ENCODE peak calls at places on chromosomes 6 and 20, in nine cellular contexts. One of them, this sample, is unnamed.

GRCh38 chr6:97440590-97441176 is 157.7 kb upstream of the MMS22L start:
- DNase-seq in GM04504: peak; percentile 5
- DNase-seq in stimulated activated CD4-positive, alpha-beta T cell treated with anti-CD3 and anti-CD28 coated beads, Interleukin-12 subunit alpha, Interleukin-12 subunit beta, amount 100 ng/mL, for 48 hours: no peak
- DNase-seq in GM13977: no peak
- DNase-seq in HFF-Myc: no peak
- DNase-seq in stimulated activated CD8-positive, alpha-beta memory T cell treated with anti-CD3 and anti-CD28 coated beads, Interleukin-4, amount 100 ng/mL, for 24 hours: no peak
- DNase-seq in OCI-M1: peak; percentile 78
- DNase-seq in mesenchymal stem cell: peak; percentile 16
- DNase-seq in body of pancreas: peak; percentile 5
- DNase-seq in this sample: no peak

GRCh38 chr6:125952764-125953501 is 3.6 kb upstream of the HINT3 start:
- DNase-seq in GM04504: no peak
- DNase-seq in stimulated activated CD4-positive, alpha-beta T cell treated with anti-CD3 and anti-CD28 coated beads, Interleukin-12 subunit alpha, Interleukin-12 subunit beta, amount 100 ng/mL, for 48 hours: no peak
- DNase-seq in GM13977: peak; percentile 19
- DNase-seq in HFF-Myc: no peak
- DNase-seq in stimulated activated CD8-positive, alpha-beta memory T cell treated with anti-CD3 and anti-CD28 coated beads, Interleukin-4, amount 100 ng/mL, for 24 hours: no peak
- DNase-seq in OCI-M1: peak; percentile 62
- DNase-seq in mesenchymal stem cell: peak; percentile 80
- DNase-seq in body of pancreas: peak; percentile 42
- DNase-seq in this sample: no peak

GRCh38 chr6:11262231-11262630 is 29.8 kb upstream of the NEDD9 start:
- DNase-seq in GM04504: no peak
- DNase-seq in stimulated activated CD4-positive, alpha-beta T cell treated with anti-CD3 and anti-CD28 coated beads, Interleukin-12 subunit alpha, Interleukin-12 subunit beta, amount 100 ng/mL, for 48 hours: no peak
- DNase-seq in GM13977: no peak
- DNase-seq in HFF-Myc: no peak
- DNase-seq in stimulated activated CD8-positive, alpha-beta memory T cell treated with anti-CD3 and anti-CD28 coated beads, Interleukin-4, amount 100 ng/mL, for 24 hours: no peak
- DNase-seq in OCI-M1: no peak
- DNase-seq in mesenchymal stem cell: no peak
- DNase-seq in body of pancreas: no peak
- DNase-seq in this sample: no peak

GRCh38 chr6:51513891-51514290 is 573.5 kb downstream of the PKHD1 start:
- DNase-seq in GM04504: no peak
- DNase-seq in stimulated activated CD4-positive, alpha-beta T cell treated with anti-CD3 and anti-CD28 coated beads, Interleukin-12 subunit alpha, Interleukin-12 subunit beta, amount 100 ng/mL, for 48 hours: no peak
- DNase-seq in GM13977: no peak
- DNase-seq in HFF-Myc: no peak
- DNase-seq in stimulated activated CD8-positive, alpha-beta memory T cell treated with anti-CD3 and anti-CD28 coated beads, Interleukin-4, amount 100 ng/mL, for 24 hours: no peak
- DNase-seq in OCI-M1: no peak
- DNase-seq in mesenchymal stem cell: no peak
- DNase-seq in body of pancreas: peak; percentile 4
- DNase-seq in this sample: no peak

GRCh38 chr6:11595903-11596302 is 58.4 kb downstream of the TMEM170B start:
- DNase-seq in GM04504: no peak
- DNase-seq in stimulated activated CD4-positive, alpha-beta T cell treated with anti-CD3 and anti-CD28 coated beads, Interleukin-12 subunit alpha, Interleukin-12 subunit beta, amount 100 ng/mL, for 48 hours: no peak
- DNase-seq in GM13977: no peak
- DNase-seq in HFF-Myc: no peak
- DNase-seq in stimulated activated CD8-positive, alpha-beta memory T cell treated with anti-CD3 and anti-CD28 coated beads, Interleukin-4, amount 100 ng/mL, for 24 hours: no peak
- DNase-seq in OCI-M1: peak; percentile 25
- DNase-seq in mesenchymal stem cell: no peak
- DNase-seq in body of pancreas: no peak
- DNase-seq in this sample: no peak

GRCh38 chr6:85923013-85923430 is 280.3 kb upstream of the SYNCRIP start:
- DNase-seq in GM04504: peak; percentile 18
- DNase-seq in stimulated activated CD4-positive, alpha-beta T cell treated with anti-CD3 and anti-CD28 coated beads, Interleukin-12 subunit alpha, Interleukin-12 subunit beta, amount 100 ng/mL, for 48 hours: peak; percentile 8
- DNase-seq in GM13977: peak; percentile 37
- DNase-seq in HFF-Myc: peak; percentile 3
- DNase-seq in stimulated activated CD8-positive, alpha-beta memory T cell treated with anti-CD3 and anti-CD28 coated beads, Interleukin-4, amount 100 ng/mL, for 24 hours: no peak
- DNase-seq in OCI-M1: peak; percentile 85
- DNase-seq in mesenchymal stem cell: peak; percentile 37
- DNase-seq in body of pancreas: peak; percentile 46
- DNase-seq in this sample: peak; percentile 32

GRCh38 chr6:31814677-31815024 is 432 bp downstream of the HSPA1L start:
- DNase-seq in GM04504: peak; percentile 97
- DNase-seq in stimulated activated CD4-positive, alpha-beta T cell treated with anti-CD3 and anti-CD28 coated beads, Interleukin-12 subunit alpha, Interleukin-12 subunit beta, amount 100 ng/mL, for 48 hours: peak; percentile 60
- DNase-seq in GM13977: peak; percentile 83
- DNase-seq in HFF-Myc: peak; percentile 98
- DNase-seq in stimulated activated CD8-positive, alpha-beta memory T cell treated with anti-CD3 and anti-CD28 coated beads, Interleukin-4, amount 100 ng/mL, for 24 hours: peak; percentile 49
- DNase-seq in OCI-M1: peak; percentile 96
- DNase-seq in mesenchymal stem cell: peak; percentile 98
- DNase-seq in body of pancreas: peak; percentile 96
- DNase-seq in this sample: no peak

GRCh38 chr6:55659304-55659703 is 80.3 kb upstream of the HMGCLL1 start:
- DNase-seq in GM04504: no peak
- DNase-seq in stimulated activated CD4-positive, alpha-beta T cell treated with anti-CD3 and anti-CD28 coated beads, Interleukin-12 subunit alpha, Interleukin-12 subunit beta, amount 100 ng/mL, for 48 hours: no peak
- DNase-seq in GM13977: no peak
- DNase-seq in HFF-Myc: no peak
- DNase-seq in stimulated activated CD8-positive, alpha-beta memory T cell treated with anti-CD3 and anti-CD28 coated beads, Interleukin-4, amount 100 ng/mL, for 24 hours: no peak
- DNase-seq in OCI-M1: no peak
- DNase-seq in mesenchymal stem cell: no peak
- DNase-seq in body of pancreas: no peak
- DNase-seq in this sample: no peak

GRCh38 chr20:38880952-38881735 is 45.1 kb upstream of the FAM83D start:
- DNase-seq in GM04504: no peak
- DNase-seq in stimulated activated CD4-positive, alpha-beta T cell treated with anti-CD3 and anti-CD28 coated beads, Interleukin-12 subunit alpha, Interleukin-12 subunit beta, amount 100 ng/mL, for 48 hours: no peak
- DNase-seq in GM13977: no peak
- DNase-seq in HFF-Myc: no peak
- DNase-seq in stimulated activated CD8-positive, alpha-beta memory T cell treated with anti-CD3 and anti-CD28 coated beads, Interleukin-4, amount 100 ng/mL, for 24 hours: no peak
- DNase-seq in OCI-M1: no peak
- DNase-seq in mesenchymal stem cell: no peak
- DNase-seq in body of pancreas: no peak
- DNase-seq in this sample: no peak

GRCh38 chr6:11278207-11278559 is 45.7 kb upstream of the NEDD9 start:
- DNase-seq in GM04504: no peak
- DNase-seq in stimulated activated CD4-positive, alpha-beta T cell treated with anti-CD3 and anti-CD28 coated beads, Interleukin-12 subunit alpha, Interleukin-12 subunit beta, amount 100 ng/mL, for 48 hours: no peak
- DNase-seq in GM13977: peak; percentile 38
- DNase-seq in HFF-Myc: no peak
- DNase-seq in stimulated activated CD8-positive, alpha-beta memory T cell treated with anti-CD3 and anti-CD28 coated beads, Interleukin-4, amount 100 ng/mL, for 24 hours: no peak
- DNase-seq in OCI-M1: no peak
- DNase-seq in mesenchymal stem cell: peak; percentile 45
- DNase-seq in body of pancreas: no peak
- DNase-seq in this sample: no peak

GRCh38 chr6:154341876-154342275 is 14.7 kb downstream of the IPCEF1 start:
- DNase-seq in GM04504: no peak
- DNase-seq in stimulated activated CD4-positive, alpha-beta T cell treated with anti-CD3 and anti-CD28 coated beads, Interleukin-12 subunit alpha, Interleukin-12 subunit beta, amount 100 ng/mL, for 48 hours: no peak
- DNase-seq in GM13977: no peak
- DNase-seq in HFF-Myc: no peak
- DNase-seq in stimulated activated CD8-positive, alpha-beta memory T cell treated with anti-CD3 and anti-CD28 coated beads, Interleukin-4, amount 100 ng/mL, for 24 hours: no peak
- DNase-seq in OCI-M1: no peak
- DNase-seq in mesenchymal stem cell: peak; percentile 6
- DNase-seq in body of pancreas: no peak
- DNase-seq in this sample: no peak

GRCh38 chr20:3710027-3710426 is 2.4 kb downstream of the SIGLEC1 start:
- DNase-seq in GM04504: no peak
- DNase-seq in stimulated activated CD4-positive, alpha-beta T cell treated with anti-CD3 and anti-CD28 coated beads, Interleukin-12 subunit alpha, Interleukin-12 subunit beta, amount 100 ng/mL, for 48 hours: no peak
- DNase-seq in GM13977: no peak
- DNase-seq in HFF-Myc: no peak
- DNase-seq in stimulated activated CD8-positive, alpha-beta memory T cell treated with anti-CD3 and anti-CD28 coated beads, Interleukin-4, amount 100 ng/mL, for 24 hours: no peak
- DNase-seq in OCI-M1: no peak
- DNase-seq in mesenchymal stem cell: no peak
- DNase-seq in body of pancreas: no peak
- DNase-seq in this sample: no peak

GRCh38 chr6:158008894-158009891 is 27.5 kb downstream of the SYNJ2 start:
- DNase-seq in GM04504: peak; percentile 83
- DNase-seq in stimulated activated CD4-positive, alpha-beta T cell treated with anti-CD3 and anti-CD28 coated beads, Interleukin-12 subunit alpha, Interleukin-12 subunit beta, amount 100 ng/mL, for 48 hours: peak; percentile 14
- DNase-seq in GM13977: no peak
- DNase-seq in HFF-Myc: peak; percentile 88
- DNase-seq in stimulated activated CD8-positive, alpha-beta memory T cell treated with anti-CD3 and anti-CD28 coated beads, Interleukin-4, amount 100 ng/mL, for 24 hours: no peak
- DNase-seq in OCI-M1: no peak
- DNase-seq in mesenchymal stem cell: peak; percentile 89
- DNase-seq in body of pancreas: peak; percentile 51
- DNase-seq in this sample: peak; percentile 47

GRCh38 chr6:11798096-11798495 is 19.5 kb upstream of the ADTRP start:
- DNase-seq in GM04504: peak; percentile 26
- DNase-seq in stimulated activated CD4-positive, alpha-beta T cell treated with anti-CD3 and anti-CD28 coated beads, Interleukin-12 subunit alpha, Interleukin-12 subunit beta, amount 100 ng/mL, for 48 hours: no peak
- DNase-seq in GM13977: no peak
- DNase-seq in HFF-Myc: no peak
- DNase-seq in stimulated activated CD8-positive, alpha-beta memory T cell treated with anti-CD3 and anti-CD28 coated beads, Interleukin-4, amount 100 ng/mL, for 24 hours: no peak
- DNase-seq in OCI-M1: no peak
- DNase-seq in mesenchymal stem cell: no peak
- DNase-seq in body of pancreas: no peak
- DNase-seq in this sample: no peak

GRCh38 chr6:123913858-123914257 is 110.2 kb downstream of the NKAIN2 start:
- DNase-seq in GM04504: no peak
- DNase-seq in stimulated activated CD4-positive, alpha-beta T cell treated with anti-CD3 and anti-CD28 coated beads, Interleukin-12 subunit alpha, Interleukin-12 subunit beta, amount 100 ng/mL, for 48 hours: no peak
- DNase-seq in GM13977: no peak
- DNase-seq in HFF-Myc: no peak
- DNase-seq in stimulated activated CD8-positive, alpha-beta memory T cell treated with anti-CD3 and anti-CD28 coated beads, Interleukin-4, amount 100 ng/mL, for 24 hours: no peak
- DNase-seq in OCI-M1: no peak
- DNase-seq in mesenchymal stem cell: peak; percentile 11
- DNase-seq in body of pancreas: no peak
- DNase-seq in this sample: no peak

GRCh38 chr20:38242848-38243449 is 17.6 kb downstream of the KIAA1755 start:
- DNase-seq in GM04504: no peak
- DNase-seq in stimulated activated CD4-positive, alpha-beta T cell treated with anti-CD3 and anti-CD28 coated beads, Interleukin-12 subunit alpha, Interleukin-12 subunit beta, amount 100 ng/mL, for 48 hours: peak; percentile 38
- DNase-seq in GM13977: no peak
- DNase-seq in HFF-Myc: no peak
- DNase-seq in stimulated activated CD8-positive, alpha-beta memory T cell treated with anti-CD3 and anti-CD28 coated beads, Interleukin-4, amount 100 ng/mL, for 24 hours: no peak
- DNase-seq in OCI-M1: peak; percentile 77
- DNase-seq in mesenchymal stem cell: no peak
- DNase-seq in body of pancreas: no peak
- DNase-seq in this sample: peak; percentile 73

GRCh38 chr6:98944598-98945011 is 3.1 kb downstream of the FBXL4 start:
- DNase-seq in GM04504: no peak
- DNase-seq in stimulated activated CD4-positive, alpha-beta T cell treated with anti-CD3 and anti-CD28 coated beads, Interleukin-12 subunit alpha, Interleukin-12 subunit beta, amount 100 ng/mL, for 48 hours: no peak
- DNase-seq in GM13977: no peak
- DNase-seq in HFF-Myc: no peak
- DNase-seq in stimulated activated CD8-positive, alpha-beta memory T cell treated with anti-CD3 and anti-CD28 coated beads, Interleukin-4, amount 100 ng/mL, for 24 hours: no peak
- DNase-seq in OCI-M1: peak; percentile 56
- DNase-seq in mesenchymal stem cell: peak; percentile 63
- DNase-seq in body of pancreas: no peak
- DNase-seq in this sample: no peak

GRCh38 chr6:80003841-80004198 is 629 bp upstream of the TTK start:
- DNase-seq in GM04504: no peak
- DNase-seq in stimulated activated CD4-positive, alpha-beta T cell treated with anti-CD3 and anti-CD28 coated beads, Interleukin-12 subunit alpha, Interleukin-12 subunit beta, amount 100 ng/mL, for 48 hours: peak; percentile 22
- DNase-seq in GM13977: peak; percentile 2
- DNase-seq in HFF-Myc: peak; percentile 4
- DNase-seq in stimulated activated CD8-positive, alpha-beta memory T cell treated with anti-CD3 and anti-CD28 coated beads, Interleukin-4, amount 100 ng/mL, for 24 hours: no peak
- DNase-seq in OCI-M1: peak; percentile 85
- DNase-seq in mesenchymal stem cell: no peak
- DNase-seq in body of pancreas: no peak
- DNase-seq in this sample: peak; percentile 73

GRCh38 chr20:3616250-3616649 is 46.9 kb downstream of the GFRA4 start:
- DNase-seq in GM04504: no peak
- DNase-seq in stimulated activated CD4-positive, alpha-beta T cell treated with anti-CD3 and anti-CD28 coated beads, Interleukin-12 subunit alpha, Interleukin-12 subunit beta, amount 100 ng/mL, for 48 hours: no peak
- DNase-seq in GM13977: no peak
- DNase-seq in HFF-Myc: no peak
- DNase-seq in stimulated activated CD8-positive, alpha-beta memory T cell treated with anti-CD3 and anti-CD28 coated beads, Interleukin-4, amount 100 ng/mL, for 24 hours: no peak
- DNase-seq in OCI-M1: no peak
- DNase-seq in mesenchymal stem cell: no peak
- DNase-seq in body of pancreas: peak; percentile 49
- DNase-seq in this sample: no peak

GRCh38 chr20:62052842-62053464 is 12.7 kb downstream of the TAF4 start:
- DNase-seq in GM04504: no peak
- DNase-seq in stimulated activated CD4-positive, alpha-beta T cell treated with anti-CD3 and anti-CD28 coated beads, Interleukin-12 subunit alpha, Interleukin-12 subunit beta, amount 100 ng/mL, for 48 hours: no peak
- DNase-seq in GM13977: no peak
- DNase-seq in HFF-Myc: no peak
- DNase-seq in stimulated activated CD8-positive, alpha-beta memory T cell treated with anti-CD3 and anti-CD28 coated beads, Interleukin-4, amount 100 ng/mL, for 24 hours: no peak
- DNase-seq in OCI-M1: no peak
- DNase-seq in mesenchymal stem cell: no peak
- DNase-seq in body of pancreas: no peak
- DNase-seq in this sample: no peak

GRCh38 chr6:41185991-41186675 is 14.8 kb downstream of the TREML2 start:
- DNase-seq in GM04504: no peak
- DNase-seq in stimulated activated CD4-positive, alpha-beta T cell treated with anti-CD3 and anti-CD28 coated beads, Interleukin-12 subunit alpha, Interleukin-12 subunit beta, amount 100 ng/mL, for 48 hours: no peak
- DNase-seq in GM13977: no peak
- DNase-seq in HFF-Myc: no peak
- DNase-seq in stimulated activated CD8-positive, alpha-beta memory T cell treated with anti-CD3 and anti-CD28 coated beads, Interleukin-4, amount 100 ng/mL, for 24 hours: no peak
- DNase-seq in OCI-M1: no peak
- DNase-seq in mesenchymal stem cell: no peak
- DNase-seq in body of pancreas: no peak
- DNase-seq in this sample: no peak

GRCh38 chr20:23123886-23124285 is 37.8 kb upstream of the CD93 start:
- DNase-seq in GM04504: no peak
- DNase-seq in stimulated activated CD4-positive, alpha-beta T cell treated with anti-CD3 and anti-CD28 coated beads, Interleukin-12 subunit alpha, Interleukin-12 subunit beta, amount 100 ng/mL, for 48 hours: no peak
- DNase-seq in GM13977: no peak
- DNase-seq in HFF-Myc: no peak
- DNase-seq in stimulated activated CD8-positive, alpha-beta memory T cell treated with anti-CD3 and anti-CD28 coated beads, Interleukin-4, amount 100 ng/mL, for 24 hours: no peak
- DNase-seq in OCI-M1: no peak
- DNase-seq in mesenchymal stem cell: no peak
- DNase-seq in body of pancreas: no peak
- DNase-seq in this sample: no peak

GRCh38 chr6:159044899-159045727 is at the start of gene TAGAP:
- DNase-seq in GM04504: no peak
- DNase-seq in stimulated activated CD4-positive, alpha-beta T cell treated with anti-CD3 and anti-CD28 coated beads, Interleukin-12 subunit alpha, Interleukin-12 subunit beta, amount 100 ng/mL, for 48 hours: peak; percentile 76
- DNase-seq in GM13977: peak; percentile 80
- DNase-seq in HFF-Myc: no peak
- DNase-seq in stimulated activated CD8-positive, alpha-beta memory T cell treated with anti-CD3 and anti-CD28 coated beads, Interleukin-4, amount 100 ng/mL, for 24 hours: peak; percentile 74
- DNase-seq in OCI-M1: peak; percentile 95
- DNase-seq in mesenchymal stem cell: no peak
- DNase-seq in body of pancreas: peak; percentile 46
- DNase-seq in this sample: peak; percentile 96

GRCh38 chr20:20014659-20015058 is 2.5 kb upstream of the NAA20 start:
- DNase-seq in GM04504: no peak
- DNase-seq in stimulated activated CD4-positive, alpha-beta T cell treated with anti-CD3 and anti-CD28 coated beads, Interleukin-12 subunit alpha, Interleukin-12 subunit beta, amount 100 ng/mL, for 48 hours: no peak
- DNase-seq in GM13977: no peak
- DNase-seq in HFF-Myc: no peak
- DNase-seq in stimulated activated CD8-positive, alpha-beta memory T cell treated with anti-CD3 and anti-CD28 coated beads, Interleukin-4, amount 100 ng/mL, for 24 hours: no peak
- DNase-seq in OCI-M1: no peak
- DNase-seq in mesenchymal stem cell: no peak
- DNase-seq in body of pancreas: no peak
- DNase-seq in this sample: no peak

This sample was measured in HL-60.